ENCODE peak calls at places on chromosome 4, in seven cellular contexts. One of them, this sample, is unnamed.

GRCh38 chr4:10180927-10181744 is 64.5 kb upstream of the WDR1 start:
- DNase-seq in neural progenitor cell: no peak
- DNase-seq in IMR-90: peak; percentile 51
- DNase-seq in retinal pigment epithelial cell: no peak
- DNase-seq in breast epithelium: no peak
- DNase-seq in fibroblast of lung: peak; percentile 7
- DNase-seq in cardiac muscle cell: peak; percentile 84
- DNase-seq in this sample: peak; percentile 44

GRCh38 chr4:167380964-167381363 is 146.7 kb upstream of the SPOCK3 start:
- DNase-seq in retinal pigment epithelial cell: no peak
- DNase-seq in cardiac muscle cell: no peak
- DNase-seq in neural progenitor cell: no peak
- DNase-seq in breast epithelium: no peak
- DNase-seq in IMR-90: no peak
- DNase-seq in fibroblast of lung: no peak
- DNase-seq in this sample: no peak

GRCh38 chr4:98516042-98516440 is 142.4 kb downstream of the TSPAN5 start:
- DNase-seq in cardiac muscle cell: peak; percentile 84
- DNase-seq in neural progenitor cell: no peak
- DNase-seq in fibroblast of lung: peak; percentile 95
- DNase-seq in IMR-90: peak; percentile 90
- DNase-seq in retinal pigment epithelial cell: no peak
- DNase-seq in breast epithelium: no peak
- DNase-seq in this sample: peak; percentile 92

GRCh38 chr4:10942166-10942565 is 257.6 kb upstream of the CLNK start:
- DNase-seq in IMR-90: no peak
- DNase-seq in fibroblast of lung: peak; percentile 61
- DNase-seq in retinal pigment epithelial cell: no peak
- DNase-seq in breast epithelium: no peak
- DNase-seq in cardiac muscle cell: peak; percentile 47
- DNase-seq in neural progenitor cell: no peak
- DNase-seq in this sample: no peak

GRCh38 chr4:676871-677235 is 2.5 kb downstream of the MYL5 start:
- DNase-seq in retinal pigment epithelial cell: no peak
- DNase-seq in neural progenitor cell: no peak
- DNase-seq in breast epithelium: no peak
- DNase-seq in fibroblast of lung: no peak
- DNase-seq in cardiac muscle cell: no peak
- DNase-seq in IMR-90: no peak
- DNase-seq in this sample: no peak

GRCh38 chr4:142366821-142367220 is 479.3 kb downstream of the INPP4B start:
- DNase-seq in cardiac muscle cell: no peak
- DNase-seq in IMR-90: no peak
- DNase-seq in fibroblast of lung: no peak
- DNase-seq in retinal pigment epithelial cell: no peak
- DNase-seq in neural progenitor cell: peak; percentile 44
- DNase-seq in breast epithelium: no peak
- DNase-seq in this sample: no peak

GRCh38 chr4:85968945-85969830 is 390.7 kb downstream of the MAPK10 start:
- DNase-seq in cardiac muscle cell: peak; percentile 77
- DNase-seq in neural progenitor cell: peak; percentile 57
- DNase-seq in IMR-90: peak; percentile 72
- DNase-seq in fibroblast of lung: peak; percentile 77
- DNase-seq in breast epithelium: no peak
- DNase-seq in retinal pigment epithelial cell: peak; percentile 30
- DNase-seq in this sample: peak; percentile 77

GRCh38 chr4:30912098-30912719 is 192.0 kb downstream of the PCDH7 start:
- DNase-seq in breast epithelium: no peak
- DNase-seq in neural progenitor cell: no peak
- DNase-seq in IMR-90: peak; percentile 46
- DNase-seq in retinal pigment epithelial cell: peak; percentile 25
- DNase-seq in fibroblast of lung: peak; percentile 77
- DNase-seq in cardiac muscle cell: no peak
- DNase-seq in this sample: no peak

GRCh38 chr4:188976644-188977115 is 837.4 kb downstream of the TRIML1 start:
- DNase-seq in breast epithelium: no peak
- DNase-seq in cardiac muscle cell: no peak
- DNase-seq in fibroblast of lung: peak; percentile 76
- DNase-seq in retinal pigment epithelial cell: peak; percentile 47
- DNase-seq in neural progenitor cell: peak; percentile 87
- DNase-seq in IMR-90: peak; percentile 70
- DNase-seq in this sample: peak; percentile 50

GRCh38 chr4:158581161-158581560 is 59.5 kb downstream of the RXFP1 start:
- DNase-seq in cardiac muscle cell: peak; percentile 19
- DNase-seq in breast epithelium: no peak
- DNase-seq in neural progenitor cell: no peak
- DNase-seq in IMR-90: peak; percentile 41
- DNase-seq in fibroblast of lung: peak; percentile 19
- DNase-seq in retinal pigment epithelial cell: peak; percentile 12
- DNase-seq in this sample: peak; percentile 67

GRCh38 chr4:20393486-20394100 is 141.9 kb downstream of the SLIT2 start:
- DNase-seq in IMR-90: no peak
- DNase-seq in breast epithelium: no peak
- DNase-seq in cardiac muscle cell: no peak
- DNase-seq in neural progenitor cell: no peak
- DNase-seq in retinal pigment epithelial cell: no peak
- DNase-seq in fibroblast of lung: peak; percentile 29
- DNase-seq in this sample: peak; percentile 48

DNA sequence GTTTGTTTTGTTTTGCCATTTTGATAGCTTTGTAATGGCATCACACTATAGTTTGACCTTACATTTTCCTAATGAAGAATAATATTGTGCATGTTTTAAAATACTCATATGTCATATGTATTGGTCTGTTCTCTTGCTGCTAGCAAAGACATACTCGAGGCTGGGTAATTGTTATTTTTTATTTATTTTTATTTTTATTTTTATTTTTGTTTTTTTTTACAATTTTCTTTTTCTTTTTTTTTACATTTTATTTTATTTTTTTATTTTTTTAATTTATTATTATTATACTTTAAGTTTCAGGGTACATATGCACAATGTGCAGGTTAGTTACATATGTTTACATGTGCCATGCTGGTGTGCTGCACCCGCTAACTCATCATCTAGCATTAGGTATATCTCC is 104.6 kb upstream of the GRID2 start:
- DNase-seq in cardiac muscle cell: no peak
- DNase-seq in neural progenitor cell: no peak
- DNase-seq in retinal pigment epithelial cell: no peak
- DNase-seq in IMR-90: no peak
- DNase-seq in fibroblast of lung: no peak
- DNase-seq in breast epithelium: no peak
- DNase-seq in this sample: no peak
- H3K4me3 ChIP-seq in cardiac muscle cell: no peak overlapping the region
- H3K4me3 ChIP-seq in neural progenitor cell: no peak overlapping the region
- H3K4me3 ChIP-seq in retinal pigment epithelial cell: no peak overlapping the region
- H3K4me3 ChIP-seq in IMR-90: peak overlapping the region; percentile 11
- H3K4me3 ChIP-seq in fibroblast of lung: no peak overlapping the region
- H3K4me3 ChIP-seq in breast epithelium: no peak overlapping the region
- H3K4me3 ChIP-seq in this sample: no peak overlapping the region

GRCh38 chr4:128810331-128810870 is 901 bp downstream of the JADE1 start:
- DNase-seq in breast epithelium: no peak
- DNase-seq in IMR-90: peak; percentile 46
- DNase-seq in fibroblast of lung: no peak
- DNase-seq in neural progenitor cell: peak; percentile 23
- DNase-seq in cardiac muscle cell: peak; percentile 46
- DNase-seq in retinal pigment epithelial cell: no peak
- DNase-seq in this sample: peak; percentile 57

GRCh38 chr4:128809477-128810330 is at the start of gene JADE1:
- DNase-seq in neural progenitor cell: peak; percentile 96
- DNase-seq in IMR-90: peak; percentile 95
- DNase-seq in breast epithelium: peak; percentile 87
- DNase-seq in fibroblast of lung: peak; percentile 93
- DNase-seq in retinal pigment epithelial cell: peak; percentile 86
- DNase-seq in cardiac muscle cell: peak; percentile 98
- DNase-seq in this sample: peak; percentile 94

GRCh38 chr4:128811571-128812359 is 2.3 kb downstream of the JADE1 start:
- DNase-seq in retinal pigment epithelial cell: peak; percentile 60
- DNase-seq in fibroblast of lung: peak; percentile 94
- DNase-seq in neural progenitor cell: peak; percentile 95
- DNase-seq in IMR-90: peak; percentile 90
- DNase-seq in breast epithelium: peak; percentile 76
- DNase-seq in cardiac muscle cell: peak; percentile 95
- DNase-seq in this sample: peak; percentile 84

GRCh38 chr4:128812360-128812958 is 3.0 kb downstream of the JADE1 start:
- DNase-seq in breast epithelium: no peak
- DNase-seq in cardiac muscle cell: peak; percentile 75
- DNase-seq in retinal pigment epithelial cell: peak; percentile 60
- DNase-seq in fibroblast of lung: peak; percentile 81
- DNase-seq in IMR-90: peak; percentile 81
- DNase-seq in neural progenitor cell: peak; percentile 96
- DNase-seq in this sample: peak; percentile 73

DNA sequence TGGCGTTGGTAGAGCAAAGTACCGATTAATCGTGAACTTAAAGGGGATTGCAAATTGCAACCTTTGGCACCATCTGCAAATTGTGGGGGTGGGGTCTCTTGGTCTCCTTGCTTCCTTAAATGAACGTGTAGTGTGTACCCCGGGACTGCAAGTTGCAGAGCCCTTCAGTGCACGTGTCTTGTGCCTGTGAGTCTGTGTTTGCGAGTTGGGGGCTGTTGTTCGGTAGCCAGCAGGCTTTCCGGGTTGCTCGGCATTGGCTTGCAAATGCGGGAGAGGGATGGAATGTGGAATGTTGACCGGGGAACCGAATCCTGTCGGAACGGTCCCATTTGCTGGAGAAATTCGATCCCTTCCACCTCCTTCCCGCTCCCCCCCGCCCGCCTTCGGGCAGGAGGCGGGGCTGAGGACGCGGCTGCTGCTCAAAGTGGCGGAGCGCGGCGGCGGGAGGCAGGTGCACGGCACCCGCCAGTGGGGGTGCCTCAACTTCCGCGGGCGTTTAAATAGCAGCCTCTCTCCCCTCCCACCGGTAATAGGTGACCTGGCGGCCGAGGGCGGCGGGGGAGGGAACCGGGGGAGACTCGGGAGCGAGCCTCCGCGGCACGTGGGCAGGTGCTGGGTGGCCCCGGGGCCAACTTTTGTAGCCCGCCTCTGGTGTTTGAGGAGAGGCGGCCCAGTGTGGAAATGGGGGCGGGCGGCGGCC is 1.5 kb downstream of the JADE1 start:
- DNase-seq in retinal pigment epithelial cell: peak; percentile 68
- DNase-seq in cardiac muscle cell: peak; percentile 92
- DNase-seq in IMR-90: peak; percentile 90
- DNase-seq in breast epithelium: peak; percentile 72
- DNase-seq in neural progenitor cell: peak; percentile 97
- DNase-seq in fibroblast of lung: peak; percentile 91
- DNase-seq in this sample: peak; percentile 79
- TF ChIP-seq CTCF in retinal pigment epithelial cell: no peak
- TF ChIP-seq CTCF in cardiac muscle cell: no peak
- TF ChIP-seq CTCF in IMR-90: no peak
- TF ChIP-seq CTCF in breast epithelium: no peak
- TF ChIP-seq CTCF in neural progenitor cell: no peak
- TF ChIP-seq CTCF in fibroblast of lung: no peak
- TF ChIP-seq CTCF in this sample: no peak

GRCh38 chr4:38034986-38035882 is 75.0 kb downstream of the PTTG2 start:
- DNase-seq in fibroblast of lung: peak; percentile 49
- DNase-seq in breast epithelium: no peak
- DNase-seq in IMR-90: peak; percentile 70
- DNase-seq in neural progenitor cell: peak; percentile 78
- DNase-seq in retinal pigment epithelial cell: no peak
- DNase-seq in cardiac muscle cell: peak; percentile 78
- DNase-seq in this sample: peak; percentile 75
- H3K4me3 ChIP-seq in fibroblast of lung: no peak overlapping the region
- H3K4me3 ChIP-seq in breast epithelium: no peak overlapping the region
- H3K4me3 ChIP-seq in IMR-90: no peak overlapping the region
- H3K4me3 ChIP-seq in neural progenitor cell: no peak overlapping the region
- H3K4me3 ChIP-seq in retinal pigment epithelial cell: no peak overlapping the region
- H3K4me3 ChIP-seq in cardiac muscle cell: no peak overlapping the region
- H3K4me3 ChIP-seq in this sample: no peak overlapping the region

DNA sequence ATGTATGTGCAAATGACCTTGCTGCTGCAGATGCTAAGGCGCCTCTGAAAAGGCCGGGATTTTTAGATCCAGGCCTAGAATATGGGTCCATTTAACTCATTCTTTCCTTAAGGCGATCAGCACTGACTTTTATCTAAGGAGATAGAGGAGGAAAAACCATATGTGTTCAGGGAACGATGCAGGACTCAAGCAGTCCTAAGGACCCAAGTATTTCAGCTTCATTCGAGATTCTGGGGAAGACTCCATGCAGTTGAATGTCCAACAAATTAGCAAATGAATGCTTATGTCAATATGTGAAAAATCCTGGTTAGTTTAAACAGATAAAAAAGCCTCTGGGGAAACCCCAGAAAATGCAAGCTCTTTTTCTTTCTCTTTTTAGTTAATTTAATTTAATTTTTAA is 36.0 kb downstream of the HELT start:
- DNase-seq in breast epithelium: no peak
- DNase-seq in IMR-90: no peak
- DNase-seq in neural progenitor cell: no peak
- DNase-seq in fibroblast of lung: no peak
- DNase-seq in retinal pigment epithelial cell: no peak
- DNase-seq in cardiac muscle cell: no peak
- DNase-seq in this sample: no peak
- TF ChIP-seq CTCF in breast epithelium: no peak
- TF ChIP-seq CTCF in IMR-90: no peak
- TF ChIP-seq CTCF in neural progenitor cell: no peak
- TF ChIP-seq CTCF in fibroblast of lung: no peak
- TF ChIP-seq CTCF in retinal pigment epithelial cell: no peak
- TF ChIP-seq CTCF in cardiac muscle cell: no peak
- TF ChIP-seq CTCF in this sample: no peak

GRCh38 chr4:24794916-24795665 is at the start of gene SOD3:
- DNase-seq in retinal pigment epithelial cell: peak; percentile 66
- DNase-seq in fibroblast of lung: peak; percentile 91
- DNase-seq in breast epithelium: no peak
- DNase-seq in IMR-90: peak; percentile 86
- DNase-seq in cardiac muscle cell: peak; percentile 96
- DNase-seq in neural progenitor cell: peak; percentile 82
- DNase-seq in this sample: peak; percentile 90

GRCh38 chr4:24792552-24792951 is 2.8 kb upstream of the SOD3 start:
- DNase-seq in IMR-90: no peak
- DNase-seq in retinal pigment epithelial cell: no peak
- DNase-seq in breast epithelium: no peak
- DNase-seq in cardiac muscle cell: no peak
- DNase-seq in neural progenitor cell: no peak
- DNase-seq in fibroblast of lung: no peak
- DNase-seq in this sample: no peak

GRCh38 chr4:24795666-24796381 is 451 bp downstream of the SOD3 start:
- DNase-seq in breast epithelium: no peak
- DNase-seq in neural progenitor cell: no peak
- DNase-seq in fibroblast of lung: no peak
- DNase-seq in retinal pigment epithelial cell: no peak
- DNase-seq in cardiac muscle cell: no peak
- DNase-seq in IMR-90: no peak
- DNase-seq in this sample: no peak

GRCh38 chr4:24793219-24794005 is 2.0 kb upstream of the SOD3 start:
- DNase-seq in cardiac muscle cell: no peak
- DNase-seq in IMR-90: peak; percentile 19
- DNase-seq in fibroblast of lung: peak; percentile 20
- DNase-seq in breast epithelium: no peak
- DNase-seq in retinal pigment epithelial cell: no peak
- DNase-seq in neural progenitor cell: peak; percentile 10
- DNase-seq in this sample: peak; percentile 27

GRCh38 chr4:24794111-24794860 is 1.1 kb upstream of the SOD3 start:
- DNase-seq in cardiac muscle cell: peak; percentile 64
- DNase-seq in IMR-90: peak; percentile 72
- DNase-seq in retinal pigment epithelial cell: no peak
- DNase-seq in neural progenitor cell: no peak
- DNase-seq in breast epithelium: no peak
- DNase-seq in fibroblast of lung: peak; percentile 86
- DNase-seq in this sample: peak; percentile 74
- H3K4me3 ChIP-seq in cardiac muscle cell: no peak overlapping the region
- H3K4me3 ChIP-seq in IMR-90: no peak overlapping the region
- H3K4me3 ChIP-seq in retinal pigment epithelial cell: no peak overlapping the region
- H3K4me3 ChIP-seq in neural progenitor cell: no peak overlapping the region
- H3K4me3 ChIP-seq in breast epithelium: peak overlapping the region; percentile 35
- H3K4me3 ChIP-seq in fibroblast of lung: no peak overlapping the region
- H3K4me3 ChIP-seq in this sample: peak overlapping the region; percentile 22

This sample was measured in fibroblast of mammary gland.